ENCODE peak calls at places on chromosomes 4 and X, in four cellular contexts. One of them, this sample, is unnamed.
A peak's percentile ranks its signal among the peaks of the same experiment; 100 is the strongest.

GRCh38 chr4:109303141-109303499 is 662 bp upstream of the COL25A1 start:
- DNase-seq in CD4-positive, CD25-positive, alpha-beta regulatory T cell: peak; percentile 5
- DNase-seq in A172: peak; percentile 39
- DNase-seq in A549: no peak
- DNase-seq in this sample: no peak

GRCh38 chr4:152309418-152309817 is 226.5 kb downstream of the FBXW7 start:
- DNase-seq in CD4-positive, CD25-positive, alpha-beta regulatory T cell: no peak
- DNase-seq in A172: no peak
- DNase-seq in A549: no peak
- DNase-seq in this sample: no peak

GRCh38 chr4:90456891-90457290 is 329.7 kb downstream of the CCSER1 start:
- DNase-seq in CD4-positive, CD25-positive, alpha-beta regulatory T cell: no peak
- DNase-seq in A172: no peak
- DNase-seq in A549: no peak
- DNase-seq in this sample: no peak

GRCh38 chr4:39406763-39407583 is at the start of gene KLB:
- DNase-seq in CD4-positive, CD25-positive, alpha-beta regulatory T cell: no peak
- DNase-seq in A172: no peak
- DNase-seq in A549: peak; percentile 59
- DNase-seq in this sample: peak; percentile 5

GRCh38 chrX:7798327-7798726 is 44.6 kb upstream of the VCX start:
- DNase-seq in CD4-positive, CD25-positive, alpha-beta regulatory T cell: no peak
- DNase-seq in A172: no peak
- DNase-seq in A549: no peak
- DNase-seq in this sample: no peak

GRCh38 chrX:70254063-70254400 is 6.0 kb downstream of the P2RY4 start:
- DNase-seq in CD4-positive, CD25-positive, alpha-beta regulatory T cell: no peak
- DNase-seq in A172: no peak
- DNase-seq in A549: no peak
- DNase-seq in this sample: no peak

GRCh38 chr4:27100713-27101112 is 240.1 kb downstream of the STIM2 start:
- DNase-seq in CD4-positive, CD25-positive, alpha-beta regulatory T cell: no peak
- DNase-seq in A172: no peak
- DNase-seq in A549: no peak
- DNase-seq in this sample: no peak

GRCh38 chr4:84632092-84632491 is 49.2 kb downstream of the CDS1 start:
- DNase-seq in CD4-positive, CD25-positive, alpha-beta regulatory T cell: no peak
- DNase-seq in A172: no peak
- DNase-seq in A549: no peak
- DNase-seq in this sample: no peak

GRCh38 chr4:73446336-73446938 is 10.4 kb downstream of the AFP start:
- DNase-seq in CD4-positive, CD25-positive, alpha-beta regulatory T cell: peak; percentile 51
- DNase-seq in A172: peak; percentile 44
- DNase-seq in A549: peak; percentile 60
- DNase-seq in this sample: peak; percentile 32

GRCh38 chrX:115894087-115894486 is 276.5 kb upstream of the AGTR2 start:
- DNase-seq in CD4-positive, CD25-positive, alpha-beta regulatory T cell: no peak
- DNase-seq in A172: no peak
- DNase-seq in A549: peak; percentile 18
- DNase-seq in this sample: peak; percentile 52

GRCh38 chr4:72357908-72358307 is 211.1 kb downstream of the ADAMTS3 start:
- DNase-seq in CD4-positive, CD25-positive, alpha-beta regulatory T cell: no peak
- DNase-seq in A172: no peak
- DNase-seq in A549: no peak
- DNase-seq in this sample: no peak

GRCh38 chr4:124445071-124445470 is 267.5 kb downstream of the ANKRD50 start:
- DNase-seq in CD4-positive, CD25-positive, alpha-beta regulatory T cell: no peak
- DNase-seq in A172: no peak
- DNase-seq in A549: no peak
- DNase-seq in this sample: no peak

GRCh38 chr4:122458625-122459024 is 2.1 kb upstream of the IL2 start:
- DNase-seq in CD4-positive, CD25-positive, alpha-beta regulatory T cell: peak; percentile 63
- DNase-seq in A172: peak; percentile 23
- DNase-seq in A549: no peak
- DNase-seq in this sample: no peak

GRCh38 chr4:155809835-155810234 is 51.0 kb downstream of the GUCY1B1 start:
- DNase-seq in CD4-positive, CD25-positive, alpha-beta regulatory T cell: peak; percentile 75
- DNase-seq in A172: peak; percentile 80
- DNase-seq in A549: peak; percentile 88
- DNase-seq in this sample: peak; percentile 57

GRCh38 chr4:159240690-159241089 is 137.8 kb downstream of the RAPGEF2 start:
- DNase-seq in CD4-positive, CD25-positive, alpha-beta regulatory T cell: no peak
- DNase-seq in A172: no peak
- DNase-seq in A549: no peak
- DNase-seq in this sample: no peak